ENCODE peak calls at places on chromosomes 12 and 14, in ten cellular contexts. One of them, this sample, is unnamed.

GRCh38 chr12:101474248-101474647 is 888 bp upstream of the SPIC start:
- DNase-seq in HCT116: no peak
- DNase-seq in SK-N-SH: no peak
- DNase-seq in transverse colon: no peak
- DNase-seq in endothelial cell of umbilical vein: no peak
- DNase-seq in HepG2: no peak
- DNase-seq in Panc1: no peak
- DNase-seq in breast epithelium: no peak
- DNase-seq in spleen: no peak
- DNase-seq in GM23338: no peak
- DNase-seq in this sample: no peak

GRCh38 chr12:112167031-112167461 is 41.7 kb downstream of the TRAFD1 start:
- DNase-seq in GM23338: no peak
- DNase-seq in Panc1: no peak
- DNase-seq in spleen: peak; percentile 64
- DNase-seq in endothelial cell of umbilical vein: no peak
- DNase-seq in breast epithelium: no peak
- DNase-seq in HCT116: no peak
- DNase-seq in transverse colon: no peak
- DNase-seq in HepG2: no peak
- DNase-seq in SK-N-SH: no peak
- DNase-seq in this sample: no peak

GRCh38 chr12:81270385-81270784 is 192.5 kb downstream of the ACSS3 start:
- DNase-seq in transverse colon: no peak
- DNase-seq in breast epithelium: no peak
- DNase-seq in Panc1: no peak
- DNase-seq in SK-N-SH: no peak
- DNase-seq in endothelial cell of umbilical vein: no peak
- DNase-seq in spleen: no peak
- DNase-seq in HCT116: no peak
- DNase-seq in HepG2: no peak
- DNase-seq in GM23338: no peak
- DNase-seq in this sample: no peak

GRCh38 chr12:89768586-89769482 is 60.2 kb upstream of the ATP2B1 start:
- DNase-seq in breast epithelium: no peak
- DNase-seq in transverse colon: peak; percentile 25
- DNase-seq in endothelial cell of umbilical vein: no peak
- DNase-seq in Panc1: peak; percentile 64
- DNase-seq in GM23338: no peak
- DNase-seq in HepG2: peak; percentile 7
- DNase-seq in spleen: no peak
- DNase-seq in HCT116: peak; percentile 95
- DNase-seq in SK-N-SH: no peak
- DNase-seq in this sample: no peak

GRCh38 chr14:35247777-35248475 is 44.3 kb upstream of the PSMA6 start:
- DNase-seq in breast epithelium: no peak
- DNase-seq in HCT116: no peak
- DNase-seq in HepG2: no peak
- DNase-seq in SK-N-SH: no peak
- DNase-seq in spleen: no peak
- DNase-seq in transverse colon: no peak
- DNase-seq in GM23338: no peak
- DNase-seq in endothelial cell of umbilical vein: no peak
- DNase-seq in Panc1: no peak
- DNase-seq in this sample: no peak

GRCh38 chr12:75814856-75815754 is 216.5 kb downstream of the PHLDA1 start:
- DNase-seq in transverse colon: no peak
- DNase-seq in Panc1: no peak
- DNase-seq in spleen: no peak
- DNase-seq in endothelial cell of umbilical vein: peak; percentile 95
- DNase-seq in GM23338: no peak
- DNase-seq in SK-N-SH: peak; percentile 40
- DNase-seq in HepG2: no peak
- DNase-seq in breast epithelium: no peak
- DNase-seq in HCT116: no peak
- DNase-seq in this sample: no peak

GRCh38 chr14:72638021-72638420 is 255.9 kb downstream of the DPF3 start:
- DNase-seq in transverse colon: no peak
- DNase-seq in HCT116: no peak
- DNase-seq in endothelial cell of umbilical vein: peak; percentile 31
- DNase-seq in SK-N-SH: no peak
- DNase-seq in GM23338: no peak
- DNase-seq in breast epithelium: no peak
- DNase-seq in HepG2: no peak
- DNase-seq in spleen: no peak
- DNase-seq in Panc1: no peak
- DNase-seq in this sample: no peak

GRCh38 chr14:71688576-71688975 is 243.7 kb upstream of the RGS6 start:
- DNase-seq in Panc1: no peak
- DNase-seq in HCT116: no peak
- DNase-seq in endothelial cell of umbilical vein: no peak
- DNase-seq in transverse colon: no peak
- DNase-seq in breast epithelium: no peak
- DNase-seq in GM23338: no peak
- DNase-seq in SK-N-SH: no peak
- DNase-seq in HepG2: peak; percentile 58
- DNase-seq in spleen: no peak
- DNase-seq in this sample: no peak

GRCh38 chr14:80316426-80316825 is 105.1 kb upstream of the DIO2 start:
- DNase-seq in GM23338: no peak
- DNase-seq in Panc1: no peak
- DNase-seq in SK-N-SH: no peak
- DNase-seq in endothelial cell of umbilical vein: no peak
- DNase-seq in transverse colon: no peak
- DNase-seq in breast epithelium: no peak
- DNase-seq in spleen: no peak
- DNase-seq in HCT116: no peak
- DNase-seq in HepG2: no peak
- DNase-seq in this sample: no peak

GRCh38 chr12:66066929-66067281 is 63.6 kb downstream of the LLPH start:
- DNase-seq in SK-N-SH: no peak
- DNase-seq in Panc1: no peak
- DNase-seq in endothelial cell of umbilical vein: no peak
- DNase-seq in transverse colon: no peak
- DNase-seq in HepG2: no peak
- DNase-seq in breast epithelium: no peak
- DNase-seq in spleen: no peak
- DNase-seq in HCT116: no peak
- DNase-seq in GM23338: no peak
- DNase-seq in this sample: no peak

GRCh38 chr14:64932231-64932630 is 10.3 kb downstream of the GPX2 start:
- DNase-seq in transverse colon: no peak
- DNase-seq in GM23338: no peak
- DNase-seq in endothelial cell of umbilical vein: no peak
- DNase-seq in HepG2: peak; percentile 81
- DNase-seq in SK-N-SH: no peak
- DNase-seq in HCT116: no peak
- DNase-seq in Panc1: no peak
- DNase-seq in spleen: no peak
- DNase-seq in breast epithelium: no peak
- DNase-seq in this sample: no peak

GRCh38 chr12:70719672-70720420 is 82.6 kb upstream of the PTPRB start:
- DNase-seq in HCT116: no peak
- DNase-seq in breast epithelium: no peak
- DNase-seq in transverse colon: no peak
- DNase-seq in Panc1: peak; percentile 20
- DNase-seq in HepG2: peak; percentile 1
- DNase-seq in GM23338: peak; percentile 75
- DNase-seq in endothelial cell of umbilical vein: peak; percentile 83
- DNase-seq in SK-N-SH: peak; percentile 48
- DNase-seq in spleen: peak; percentile 79
- DNase-seq in this sample: no peak

GRCh38 chr12:108643941-108644742 is 10.4 kb upstream of the SELPLG start:
- DNase-seq in HepG2: no peak
- DNase-seq in breast epithelium: no peak
- DNase-seq in HCT116: peak; percentile 59
- DNase-seq in transverse colon: no peak
- DNase-seq in spleen: peak; percentile 69
- DNase-seq in GM23338: no peak
- DNase-seq in Panc1: no peak
- DNase-seq in endothelial cell of umbilical vein: peak; percentile 92
- DNase-seq in SK-N-SH: no peak
- DNase-seq in this sample: no peak

GRCh38 chr12:101441835-101442234 is 33.3 kb upstream of the SPIC start:
- DNase-seq in GM23338: no peak
- DNase-seq in HepG2: no peak
- DNase-seq in transverse colon: no peak
- DNase-seq in SK-N-SH: no peak
- DNase-seq in breast epithelium: no peak
- DNase-seq in HCT116: no peak
- DNase-seq in Panc1: no peak
- DNase-seq in spleen: no peak
- DNase-seq in endothelial cell of umbilical vein: no peak
- DNase-seq in this sample: no peak

GRCh38 chr12:24997496-24997895 is 48.6 kb upstream of the BCAT1 start:
- DNase-seq in spleen: no peak
- DNase-seq in HCT116: no peak
- DNase-seq in GM23338: no peak
- DNase-seq in HepG2: no peak
- DNase-seq in Panc1: no peak
- DNase-seq in breast epithelium: no peak
- DNase-seq in endothelial cell of umbilical vein: no peak
- DNase-seq in SK-N-SH: no peak
- DNase-seq in transverse colon: no peak
- DNase-seq in this sample: no peak

GRCh38 chr14:24609667-24610344 is at the start of gene GZMH:
- DNase-seq in GM23338: no peak
- DNase-seq in HepG2: no peak
- DNase-seq in HCT116: no peak
- DNase-seq in spleen: no peak
- DNase-seq in endothelial cell of umbilical vein: no peak
- DNase-seq in breast epithelium: no peak
- DNase-seq in Panc1: no peak
- DNase-seq in SK-N-SH: no peak
- DNase-seq in transverse colon: no peak
- DNase-seq in this sample: no peak

DNA sequence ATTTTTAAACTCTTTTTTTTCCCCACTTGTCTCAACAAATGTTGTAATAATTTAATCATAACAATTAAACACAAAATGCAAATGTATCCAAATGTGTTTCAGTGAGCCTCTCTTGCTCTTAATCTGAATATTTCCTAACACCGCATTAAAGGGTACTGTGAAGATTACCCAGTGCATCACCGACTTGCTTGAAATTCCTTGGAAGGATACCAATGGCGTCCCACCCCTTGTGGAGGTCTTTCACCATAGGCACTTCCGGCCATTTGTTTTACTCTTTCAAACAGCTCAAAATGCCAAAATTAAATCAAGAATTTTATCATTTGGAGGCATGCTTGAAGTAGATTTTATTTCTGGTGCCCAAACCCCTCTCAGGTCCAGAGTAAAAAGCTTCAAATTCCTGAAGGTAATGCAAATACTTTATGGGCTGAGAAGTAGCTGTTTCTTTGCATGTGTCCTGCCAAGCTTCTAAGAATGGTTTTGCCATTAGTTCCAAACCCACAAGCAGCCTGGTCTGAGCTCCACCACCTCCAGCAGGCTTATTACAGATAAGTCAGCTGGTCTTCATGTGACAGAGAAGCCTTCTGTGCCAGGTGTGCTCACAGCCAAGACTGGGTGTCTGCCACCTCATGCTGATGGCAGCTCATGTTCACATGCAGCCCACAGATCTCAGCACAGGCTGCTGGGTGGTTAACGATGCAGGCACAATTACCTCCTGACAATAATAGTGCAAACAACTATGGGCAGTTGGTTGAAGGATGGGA is 16.4 kb upstream of the NUDT4 start:
- DNase-seq in GM23338: peak; percentile 8
- DNase-seq in breast epithelium: no peak
- DNase-seq in spleen: no peak
- DNase-seq in HepG2: no peak
- DNase-seq in transverse colon: no peak
- DNase-seq in endothelial cell of umbilical vein: no peak
- DNase-seq in Panc1: no peak
- DNase-seq in HCT116: no peak
- DNase-seq in SK-N-SH: no peak
- DNase-seq in this sample: no peak
- H3K27ac ChIP-seq in GM23338: no peak overlapping the region
- H3K27ac ChIP-seq in breast epithelium: no peak overlapping the region
- H3K27ac ChIP-seq in spleen: no peak overlapping the region
- H3K27ac ChIP-seq in HepG2: no peak overlapping the region
- H3K27ac ChIP-seq in transverse colon: no peak overlapping the region
- H3K27ac ChIP-seq in endothelial cell of umbilical vein: no peak overlapping the region
- H3K27ac ChIP-seq in Panc1: no peak overlapping the region
- H3K27ac ChIP-seq in HCT116: no peak overlapping the region
- H3K27ac ChIP-seq in SK-N-SH: no peak overlapping the region
- H3K27ac ChIP-seq in this sample: no peak overlapping the region

DNA sequence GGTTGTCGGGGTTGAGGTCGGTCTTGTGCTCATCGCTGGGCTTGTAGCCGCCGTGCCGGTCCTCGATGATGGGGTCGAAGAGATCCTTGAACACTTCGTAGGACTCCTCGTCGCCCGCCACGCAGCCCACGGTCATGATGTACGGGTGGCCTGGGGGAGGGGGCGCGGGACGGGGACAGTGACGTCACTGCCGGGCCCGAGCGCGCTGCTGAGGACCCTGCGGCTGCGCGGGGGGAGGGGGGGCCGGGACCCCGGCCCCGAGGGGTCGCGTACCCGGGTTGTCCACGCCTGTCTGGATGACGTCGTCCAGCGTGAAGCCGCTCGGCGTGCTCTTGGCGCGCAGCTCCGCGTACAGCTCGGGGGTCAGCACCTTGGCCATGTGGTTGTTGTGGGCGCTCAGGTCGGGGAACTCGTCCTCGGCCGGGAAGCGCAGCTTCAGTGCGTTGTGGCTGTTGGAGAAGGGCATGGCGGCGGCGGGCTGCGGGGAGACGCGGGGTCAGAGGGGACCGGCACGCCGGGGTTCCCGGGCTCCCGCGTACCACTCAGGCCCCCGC is 525 bp downstream of the CKB start:
- DNase-seq in GM23338: peak; percentile 57
- DNase-seq in transverse colon: no peak
- DNase-seq in breast epithelium: no peak
- DNase-seq in SK-N-SH: peak; percentile 91
- DNase-seq in HCT116: no peak
- DNase-seq in HepG2: no peak
- DNase-seq in Panc1: no peak
- DNase-seq in endothelial cell of umbilical vein: no peak
- DNase-seq in spleen: peak; percentile 77
- DNase-seq in this sample: no peak
- TF ChIP-seq POLR2AphosphoS5 in GM23338: peak; percentile 57
- TF ChIP-seq POLR2AphosphoS5 in transverse colon: no peak
- TF ChIP-seq POLR2AphosphoS5 in breast epithelium: no peak
- TF ChIP-seq POLR2AphosphoS5 in SK-N-SH: no peak
- TF ChIP-seq POLR2AphosphoS5 in HCT116: no peak
- TF ChIP-seq POLR2AphosphoS5 in HepG2: no peak
- TF ChIP-seq POLR2AphosphoS5 in Panc1: no peak
- TF ChIP-seq POLR2AphosphoS5 in endothelial cell of umbilical vein: no peak
- TF ChIP-seq POLR2AphosphoS5 in spleen: no peak
- TF ChIP-seq POLR2AphosphoS5 in this sample: no peak

GRCh38 chr14:40629144-40629543 is 977.5 kb upstream of the LRFN5 start:
- DNase-seq in endothelial cell of umbilical vein: no peak
- DNase-seq in SK-N-SH: no peak
- DNase-seq in GM23338: no peak
- DNase-seq in HCT116: no peak
- DNase-seq in breast epithelium: no peak
- DNase-seq in Panc1: no peak
- DNase-seq in spleen: no peak
- DNase-seq in HepG2: no peak
- DNase-seq in transverse colon: no peak
- DNase-seq in this sample: no peak
- H3K4me1 ChIP-seq in endothelial cell of umbilical vein: no peaks in the 10 kb centered on the region
- H3K4me1 ChIP-seq in SK-N-SH: no peaks in the 10 kb centered on the region
- H3K4me1 ChIP-seq in GM23338: peaks cover 9% of the 10 kb centered on the region
- H3K4me1 ChIP-seq in HCT116: no peaks in the 10 kb centered on the region
- H3K4me1 ChIP-seq in breast epithelium: no peaks in the 10 kb centered on the region
- H3K4me1 ChIP-seq in Panc1: no peaks in the 10 kb centered on the region
- H3K4me1 ChIP-seq in spleen: no peaks in the 10 kb centered on the region
- H3K4me1 ChIP-seq in HepG2: no peaks in the 10 kb centered on the region
- H3K4me1 ChIP-seq in transverse colon: no peaks in the 10 kb centered on the region
- H3K4me1 ChIP-seq in this sample: no peaks in the 10 kb centered on the region

GRCh38 chr14:94474581-94475031 is 1.4 kb downstream of the SERPINA9 start:
- DNase-seq in transverse colon: no peak
- DNase-seq in Panc1: no peak
- DNase-seq in HCT116: no peak
- DNase-seq in spleen: no peak
- DNase-seq in SK-N-SH: no peak
- DNase-seq in endothelial cell of umbilical vein: no peak
- DNase-seq in GM23338: peak; percentile 38
- DNase-seq in breast epithelium: peak; percentile 7
- DNase-seq in HepG2: no peak
- DNase-seq in this sample: no peak
- H3K27ac ChIP-seq in transverse colon: no peak overlapping the region
- H3K27ac ChIP-seq in Panc1: no peak overlapping the region
- H3K27ac ChIP-seq in HCT116: no peak overlapping the region
- H3K27ac ChIP-seq in spleen: no peak overlapping the region
- H3K27ac ChIP-seq in SK-N-SH: no peak overlapping the region
- H3K27ac ChIP-seq in endothelial cell of umbilical vein: no peak overlapping the region
- H3K27ac ChIP-seq in GM23338: no peak overlapping the region
- H3K27ac ChIP-seq in breast epithelium: no peak overlapping the region
- H3K27ac ChIP-seq in HepG2: no peak overlapping the region
- H3K27ac ChIP-seq in this sample: no peak overlapping the region

This sample was measured in stomach.